ENCODE peak calls at places on chromosomes 5 and 9, in five cellular contexts. One of them, this sample, is unnamed.

GRCh38 chr5:146039420-146039819 is 66.0 kb downstream of the PLAC8L1 start:
- DNase-seq in tibial nerve: no peak
- DNase-seq in IMR-90: no peak
- DNase-seq in esophagus squamous epithelium: no peak
- DNase-seq in ovary: no peak
- DNase-seq in this sample: no peak

GRCh38 chr9:7762600-7762999 is 37.0 kb downstream of the DMAC1 start:
- DNase-seq in tibial nerve: no peak
- DNase-seq in esophagus squamous epithelium: no peak
- DNase-seq in ovary: no peak
- DNase-seq in IMR-90: no peak
- DNase-seq in this sample: no peak

GRCh38 chr5:132458651-132459030 is 31.9 kb downstream of the IRF1 start:
- DNase-seq in esophagus squamous epithelium: no peak
- DNase-seq in tibial nerve: no peak
- DNase-seq in IMR-90: peak; percentile 75
- DNase-seq in ovary: no peak
- DNase-seq in this sample: no peak

GRCh38 chr5:158797498-158797845 is 302.2 kb downstream of the EBF1 start:
- DNase-seq in ovary: no peak
- DNase-seq in tibial nerve: no peak
- DNase-seq in esophagus squamous epithelium: no peak
- DNase-seq in IMR-90: no peak
- DNase-seq in this sample: no peak

GRCh38 chr9:105651806-105652205 is 10.5 kb upstream of the TAL2 start:
- DNase-seq in esophagus squamous epithelium: no peak
- DNase-seq in tibial nerve: no peak
- DNase-seq in IMR-90: no peak
- DNase-seq in ovary: no peak
- DNase-seq in this sample: no peak

GRCh38 chr5:4630031-4630430 is 510.1 kb upstream of the ADAMTS16 start:
- DNase-seq in tibial nerve: no peak
- DNase-seq in esophagus squamous epithelium: no peak
- DNase-seq in ovary: no peak
- DNase-seq in IMR-90: no peak
- DNase-seq in this sample: no peak

GRCh38 chr9:100437860-100438805 is 11.2 kb downstream of the MSANTD3 start:
- DNase-seq in IMR-90: peak; percentile 78
- DNase-seq in esophagus squamous epithelium: no peak
- DNase-seq in tibial nerve: peak; percentile 73
- DNase-seq in ovary: peak; percentile 82
- DNase-seq in this sample: peak; percentile 66

GRCh38 chr5:139364466-139364865 is 18.6 kb downstream of the SLC23A1 start:
- DNase-seq in ovary: no peak
- DNase-seq in IMR-90: no peak
- DNase-seq in esophagus squamous epithelium: no peak
- DNase-seq in tibial nerve: no peak
- DNase-seq in this sample: no peak

GRCh38 chr9:75147638-75148037 is 59.3 kb downstream of the OSTF1 start:
- DNase-seq in ovary: no peak
- DNase-seq in esophagus squamous epithelium: no peak
- DNase-seq in tibial nerve: no peak
- DNase-seq in IMR-90: peak; percentile 19
- DNase-seq in this sample: no peak

GRCh38 chr9:130321082-130321481 is 55.5 kb downstream of the HMCN2 start:
- DNase-seq in IMR-90: no peak
- DNase-seq in tibial nerve: no peak
- DNase-seq in ovary: no peak
- DNase-seq in esophagus squamous epithelium: no peak
- DNase-seq in this sample: no peak

GRCh38 chr5:135834639-135835529 is at the start of gene SLC25A48:
- DNase-seq in ovary: no peak
- DNase-seq in esophagus squamous epithelium: no peak
- DNase-seq in tibial nerve: no peak
- DNase-seq in IMR-90: peak; percentile 16
- DNase-seq in this sample: peak; percentile 39

GRCh38 chr5:66143473-66144073 is 527 bp upstream of the SREK1 start:
- DNase-seq in esophagus squamous epithelium: no peak
- DNase-seq in tibial nerve: no peak
- DNase-seq in ovary: no peak
- DNase-seq in IMR-90: no peak
- DNase-seq in this sample: no peak

GRCh38 chr5:60844429-60844890 is 391 bp upstream of the ELOVL7 start:
- DNase-seq in tibial nerve: no peak
- DNase-seq in ovary: no peak
- DNase-seq in IMR-90: peak; percentile 29
- DNase-seq in esophagus squamous epithelium: no peak
- DNase-seq in this sample: no peak

GRCh38 chr5:146130440-146131045 is 25.2 kb upstream of the PLAC8L1 start:
- DNase-seq in tibial nerve: no peak
- DNase-seq in ovary: no peak
- DNase-seq in esophagus squamous epithelium: no peak
- DNase-seq in IMR-90: peak; percentile 53
- DNase-seq in this sample: no peak

GRCh38 chr9:61665829-61666228 is 476.0 kb downstream of the SPATA31A7 start:
- DNase-seq in ovary: no peak
- DNase-seq in tibial nerve: no peak
- DNase-seq in IMR-90: no peak
- DNase-seq in esophagus squamous epithelium: no peak
- DNase-seq in this sample: no peak

GRCh38 chr5:37604290-37604689 is 225.2 kb downstream of the WDR70 start:
- DNase-seq in esophagus squamous epithelium: no peak
- DNase-seq in tibial nerve: no peak
- DNase-seq in ovary: no peak
- DNase-seq in IMR-90: no peak
- DNase-seq in this sample: peak; percentile 56

GRCh38 chr5:176994460-176995121 is 12.0 kb downstream of the UIMC1 start:
- DNase-seq in IMR-90: peak; percentile 60
- DNase-seq in tibial nerve: no peak
- DNase-seq in ovary: peak; percentile 37
- DNase-seq in esophagus squamous epithelium: no peak
- DNase-seq in this sample: peak; percentile 39

GRCh38 chr9:110936719-110937452 is 101.4 kb downstream of the LPAR1 start:
- DNase-seq in tibial nerve: no peak
- DNase-seq in IMR-90: peak; percentile 87
- DNase-seq in esophagus squamous epithelium: no peak
- DNase-seq in ovary: no peak
- DNase-seq in this sample: no peak

GRCh38 chr9:131503626-131504465 is 1.1 kb downstream of the POMT1 start:
- DNase-seq in IMR-90: peak; percentile 49
- DNase-seq in ovary: no peak
- DNase-seq in tibial nerve: no peak
- DNase-seq in esophagus squamous epithelium: no peak
- DNase-seq in this sample: no peak

GRCh38 chr9:94672811-94673487 is 33.6 kb upstream of the FBP1 start:
- DNase-seq in esophagus squamous epithelium: no peak
- DNase-seq in IMR-90: peak; percentile 67
- DNase-seq in ovary: no peak
- DNase-seq in tibial nerve: no peak
- DNase-seq in this sample: no peak

GRCh38 chr9:6098431-6098830 is 83.0 kb upstream of the RANBP6 start:
- DNase-seq in ovary: no peak
- DNase-seq in tibial nerve: no peak
- DNase-seq in IMR-90: peak; percentile 56
- DNase-seq in esophagus squamous epithelium: no peak
- DNase-seq in this sample: no peak

GRCh38 chr9:6833518-6834192 is 75.9 kb downstream of the KDM4C start:
- DNase-seq in IMR-90: peak; percentile 39
- DNase-seq in ovary: no peak
- DNase-seq in esophagus squamous epithelium: no peak
- DNase-seq in tibial nerve: no peak
- DNase-seq in this sample: no peak

GRCh38 chr9:118023649-118024048 is 319.4 kb downstream of the TLR4 start:
- DNase-seq in esophagus squamous epithelium: no peak
- DNase-seq in tibial nerve: no peak
- DNase-seq in IMR-90: no peak
- DNase-seq in ovary: no peak
- DNase-seq in this sample: no peak

GRCh38 chr9:115766495-115766894 is 387.1 kb upstream of the PAPPA start:
- DNase-seq in IMR-90: no peak
- DNase-seq in ovary: no peak
- DNase-seq in esophagus squamous epithelium: no peak
- DNase-seq in tibial nerve: no peak
- DNase-seq in this sample: no peak

GRCh38 chr9:70259512-70259802 is 679 bp downstream of the SMC5 start:
- DNase-seq in esophagus squamous epithelium: no peak
- DNase-seq in IMR-90: no peak
- DNase-seq in ovary: no peak
- DNase-seq in tibial nerve: no peak
- DNase-seq in this sample: no peak

GRCh38 chr9:86943223-86943870 is 4.0 kb downstream of the GAS1 start:
- DNase-seq in ovary: peak; percentile 37
- DNase-seq in IMR-90: no peak
- DNase-seq in esophagus squamous epithelium: no peak
- DNase-seq in tibial nerve: no peak
- DNase-seq in this sample: no peak

GRCh38 chr5:51227963-51228515 is 155.2 kb upstream of the ISL1 start:
- DNase-seq in IMR-90: no peak
- DNase-seq in esophagus squamous epithelium: no peak
- DNase-seq in ovary: no peak
- DNase-seq in tibial nerve: no peak
- DNase-seq in this sample: no peak

DNA sequence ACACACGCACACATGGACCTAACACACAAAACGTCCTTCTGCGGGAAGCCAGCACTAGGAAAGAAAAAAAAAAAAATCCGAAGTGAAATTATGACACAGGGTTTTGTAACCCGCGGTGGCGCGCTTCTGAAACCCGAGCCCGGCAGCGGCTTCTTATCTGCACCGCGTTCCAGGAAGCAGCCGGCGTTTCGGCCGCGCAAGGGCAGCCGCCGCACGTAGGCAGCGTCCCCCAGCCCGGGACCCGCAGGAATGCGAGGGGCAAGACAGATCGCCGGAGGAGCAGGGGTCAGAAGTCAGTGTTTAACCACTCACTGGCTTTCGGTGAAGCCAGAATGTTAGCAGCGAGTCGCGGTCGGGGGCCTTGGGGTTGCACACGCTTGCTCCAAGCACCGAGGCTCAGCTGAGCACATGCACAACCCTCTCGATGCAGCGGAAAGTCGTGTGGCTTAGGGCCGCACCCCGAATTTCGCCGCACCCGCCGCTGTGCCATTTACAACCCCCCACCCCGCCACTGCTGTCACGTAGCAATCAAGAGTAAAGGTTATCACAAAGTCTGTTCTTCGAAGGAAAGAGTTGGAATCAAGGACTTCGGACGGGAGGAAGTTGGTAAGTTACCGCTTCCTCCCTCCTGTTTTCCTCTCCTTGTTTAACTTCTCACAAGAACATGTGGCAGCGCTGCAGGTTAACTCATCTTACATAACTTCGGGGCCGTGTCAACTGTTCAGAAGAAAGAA is 167.9 kb downstream of the AUH start:
- DNase-seq in ovary: peak; percentile 91
- DNase-seq in esophagus squamous epithelium: peak; percentile 31
- DNase-seq in IMR-90: peak; percentile 96
- DNase-seq in tibial nerve: peak; percentile 72
- DNase-seq in this sample: peak; percentile 83
- H3K4me1 ChIP-seq in ovary: peaks cover 17% of the 10 kb centered on the region
- H3K4me1 ChIP-seq in esophagus squamous epithelium: peaks cover 44% of the 10 kb centered on the region
- H3K4me1 ChIP-seq in IMR-90: peaks cover 37% of the 10 kb centered on the region
- H3K4me1 ChIP-seq in tibial nerve: peaks cover 64% of the 10 kb centered on the region
- H3K4me1 ChIP-seq in this sample: peaks cover 67% of the 10 kb centered on the region

GRCh38 chr9:112012026-112012902 is 115.7 kb downstream of the UGCG start:
- DNase-seq in IMR-90: peak; percentile 95
- DNase-seq in ovary: peak; percentile 23
- DNase-seq in esophagus squamous epithelium: no peak
- DNase-seq in tibial nerve: no peak
- DNase-seq in this sample: peak; percentile 79
- TF ChIP-seq POLR2A in IMR-90: no peak
- TF ChIP-seq POLR2A in ovary: no peak
- TF ChIP-seq POLR2A in esophagus squamous epithelium: no peak
- TF ChIP-seq POLR2A in tibial nerve: no peak
- TF ChIP-seq POLR2A in this sample: no peak

GRCh38 chr5:149257875-149258705 is 13.6 kb upstream of the AFAP1L1 start:
- DNase-seq in tibial nerve: no peak
- DNase-seq in IMR-90: peak; percentile 87
- DNase-seq in esophagus squamous epithelium: no peak
- DNase-seq in ovary: no peak
- DNase-seq in this sample: no peak

GRCh38 chr5:149264432-149265069 is 7.1 kb upstream of the AFAP1L1 start:
- DNase-seq in tibial nerve: no peak
- DNase-seq in IMR-90: no peak
- DNase-seq in esophagus squamous epithelium: no peak
- DNase-seq in ovary: no peak
- DNase-seq in this sample: no peak

GRCh38 chr5:149262315-149262714 is 9.3 kb upstream of the AFAP1L1 start:
- DNase-seq in tibial nerve: no peak
- DNase-seq in IMR-90: no peak
- DNase-seq in ovary: no peak
- DNase-seq in esophagus squamous epithelium: no peak
- DNase-seq in this sample: no peak

GRCh38 chr5:149260761-149261160 is 10.9 kb upstream of the AFAP1L1 start:
- DNase-seq in tibial nerve: no peak
- DNase-seq in esophagus squamous epithelium: no peak
- DNase-seq in ovary: no peak
- DNase-seq in IMR-90: no peak
- DNase-seq in this sample: no peak

DNA sequence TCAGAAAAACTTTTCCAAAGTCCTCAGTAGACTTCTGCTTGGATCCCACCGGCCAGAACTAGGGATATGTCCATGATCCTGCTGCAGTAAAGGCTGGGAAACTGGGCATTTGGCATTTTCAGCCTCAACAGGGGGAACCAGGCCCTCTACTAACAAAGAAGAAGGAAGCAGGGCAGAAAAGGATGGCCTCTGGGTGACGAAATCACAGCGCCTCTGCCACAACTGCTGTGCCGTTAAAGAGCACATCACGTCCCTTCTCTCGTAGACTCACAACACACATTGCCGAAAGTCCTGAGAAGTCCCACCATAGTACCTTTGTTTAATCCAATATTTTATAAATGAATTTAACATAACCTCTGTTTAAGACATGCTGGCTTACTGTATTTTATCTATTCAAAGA is 10.4 kb upstream of the AFAP1L1 start:
- DNase-seq in ovary: no peak
- DNase-seq in IMR-90: no peak
- DNase-seq in tibial nerve: no peak
- DNase-seq in esophagus squamous epithelium: no peak
- DNase-seq in this sample: no peak
- TF ChIP-seq CTCF in ovary: no peak
- TF ChIP-seq CTCF in IMR-90: no peak
- TF ChIP-seq CTCF in tibial nerve: no peak
- TF ChIP-seq CTCF in esophagus squamous epithelium: no peak
- TF ChIP-seq CTCF in this sample: no peak

DNA sequence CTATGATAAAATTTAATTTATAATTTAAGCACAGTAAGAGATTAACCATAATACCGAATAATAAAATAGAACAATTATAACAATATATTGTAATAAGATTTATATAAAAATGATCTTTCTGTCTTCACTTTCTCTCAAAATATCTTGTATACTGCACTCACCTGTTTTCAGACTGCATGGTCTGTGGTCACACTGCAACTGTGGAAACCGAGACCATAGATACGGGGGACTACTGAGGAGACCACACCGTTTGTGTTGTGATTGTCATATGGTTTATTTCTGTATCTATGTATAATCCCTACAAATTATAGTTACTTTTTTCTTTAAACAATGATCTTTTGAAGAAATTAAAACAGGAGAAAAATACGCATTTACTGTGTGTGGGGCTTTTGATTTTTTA is 78.8 kb upstream of the TNFAIP8 start:
- DNase-seq in tibial nerve: no peak
- DNase-seq in IMR-90: no peak
- DNase-seq in ovary: no peak
- DNase-seq in esophagus squamous epithelium: no peak
- DNase-seq in this sample: no peak
- H3K4me1 ChIP-seq in tibial nerve: peaks cover 13% of the 10 kb centered on the region
- H3K4me1 ChIP-seq in IMR-90: peaks cover 13% of the 10 kb centered on the region
- H3K4me1 ChIP-seq in ovary: no peaks in the 10 kb centered on the region
- H3K4me1 ChIP-seq in esophagus squamous epithelium: no peaks in the 10 kb centered on the region
- H3K4me1 ChIP-seq in this sample: no peaks in the 10 kb centered on the region